ENCODE peak calls at places on chromosomes 6 and 20, in ten cellular contexts. One of them, this sample, is unnamed.
A peak's percentile ranks its signal among the peaks of the same experiment; 100 is the strongest.

GRCh38 chr6:139883776-139884175 is 509.3 kb upstream of the CITED2 start:
- DNase-seq in A549: no peak
- DNase-seq in stomach: no peak
- DNase-seq in spleen: no peak
- DNase-seq in GM12892: no peak
- DNase-seq in HCT116: no peak
- DNase-seq in ovary: no peak
- DNase-seq in body of pancreas: no peak
- DNase-seq in gastrocnemius medialis: no peak
- DNase-seq in IMR-90: peak; percentile 27
- DNase-seq in this sample: no peak

GRCh38 chr6:113859349-113860164 is 2.4 kb downstream of the MARCKS start:
- DNase-seq in A549: no peak
- DNase-seq in spleen: peak; percentile 88
- DNase-seq in ovary: peak; percentile 72
- DNase-seq in gastrocnemius medialis: no peak
- DNase-seq in HCT116: no peak
- DNase-seq in GM12892: no peak
- DNase-seq in IMR-90: peak; percentile 26
- DNase-seq in body of pancreas: peak; percentile 31
- DNase-seq in stomach: peak; percentile 52
- DNase-seq in this sample: peak; percentile 28

GRCh38 chr6:151018035-151018434 is 152.5 kb downstream of the MTHFD1L start:
- DNase-seq in IMR-90: peak; percentile 38
- DNase-seq in GM12892: no peak
- DNase-seq in spleen: no peak
- DNase-seq in gastrocnemius medialis: no peak
- DNase-seq in stomach: no peak
- DNase-seq in A549: no peak
- DNase-seq in HCT116: peak; percentile 57
- DNase-seq in body of pancreas: no peak
- DNase-seq in ovary: no peak
- DNase-seq in this sample: no peak

GRCh38 chr20:62026564-62026856 is 39.2 kb downstream of the TAF4 start:
- DNase-seq in stomach: no peak
- DNase-seq in IMR-90: no peak
- DNase-seq in gastrocnemius medialis: no peak
- DNase-seq in A549: no peak
- DNase-seq in HCT116: no peak
- DNase-seq in body of pancreas: no peak
- DNase-seq in spleen: no peak
- DNase-seq in ovary: no peak
- DNase-seq in GM12892: no peak
- DNase-seq in this sample: no peak

GRCh38 chr6:122735618-122736017 is 43.9 kb upstream of the FABP7 start:
- DNase-seq in GM12892: no peak
- DNase-seq in ovary: no peak
- DNase-seq in gastrocnemius medialis: no peak
- DNase-seq in spleen: no peak
- DNase-seq in HCT116: no peak
- DNase-seq in IMR-90: no peak
- DNase-seq in A549: no peak
- DNase-seq in body of pancreas: no peak
- DNase-seq in stomach: no peak
- DNase-seq in this sample: no peak

GRCh38 chr20:1949306-1949705 is 44.6 kb downstream of the PDYN start:
- DNase-seq in body of pancreas: no peak
- DNase-seq in spleen: no peak
- DNase-seq in gastrocnemius medialis: no peak
- DNase-seq in ovary: no peak
- DNase-seq in HCT116: no peak
- DNase-seq in IMR-90: no peak
- DNase-seq in A549: no peak
- DNase-seq in stomach: no peak
- DNase-seq in GM12892: no peak
- DNase-seq in this sample: no peak

GRCh38 chr20:59425572-59425971 is 125.2 kb downstream of the EDN3 start:
- DNase-seq in gastrocnemius medialis: no peak
- DNase-seq in ovary: no peak
- DNase-seq in IMR-90: no peak
- DNase-seq in body of pancreas: no peak
- DNase-seq in GM12892: no peak
- DNase-seq in stomach: no peak
- DNase-seq in A549: no peak
- DNase-seq in spleen: no peak
- DNase-seq in HCT116: no peak
- DNase-seq in this sample: no peak

GRCh38 chr20:10673176-10673830 is 496 bp downstream of the JAG1 start:
- DNase-seq in HCT116: no peak
- DNase-seq in A549: no peak
- DNase-seq in stomach: peak; percentile 42
- DNase-seq in body of pancreas: peak; percentile 45
- DNase-seq in IMR-90: no peak
- DNase-seq in spleen: peak; percentile 87
- DNase-seq in GM12892: peak; percentile 34
- DNase-seq in gastrocnemius medialis: no peak
- DNase-seq in ovary: peak; percentile 64
- DNase-seq in this sample: no peak

GRCh38 chr20:17968366-17969275 is at the start of the genes MGME1 and SNX5:
- DNase-seq in A549: peak; percentile 98
- DNase-seq in body of pancreas: peak; percentile 99
- DNase-seq in stomach: peak; percentile 99
- DNase-seq in IMR-90: peak; percentile 99
- DNase-seq in HCT116: peak; percentile 99
- DNase-seq in ovary: peak; percentile 99
- DNase-seq in gastrocnemius medialis: peak; percentile 99
- DNase-seq in spleen: peak; percentile 100
- DNase-seq in GM12892: peak; percentile 89
- DNase-seq in this sample: peak; percentile 99
- TF ChIP-seq POLR2A in A549: peak; percentile 97
- TF ChIP-seq POLR2A in body of pancreas: peak; percentile 42
- TF ChIP-seq POLR2A in stomach: no peak
- TF ChIP-seq POLR2A in IMR-90: peak; percentile 97
- TF ChIP-seq POLR2A in HCT116: peak; percentile 85
- TF ChIP-seq POLR2A in ovary: no peak
- TF ChIP-seq POLR2A in gastrocnemius medialis: peak; percentile 55
- TF ChIP-seq POLR2A in spleen: peak; percentile 31
- TF ChIP-seq POLR2A in GM12892: peak; percentile 99
- TF ChIP-seq POLR2A in this sample: peak; percentile 45

GRCh38 chr6:24667378-24667803 is 514 bp downstream of the ACOT13 start:
- DNase-seq in HCT116: no peak
- DNase-seq in gastrocnemius medialis: no peak
- DNase-seq in stomach: no peak
- DNase-seq in body of pancreas: no peak
- DNase-seq in A549: no peak
- DNase-seq in GM12892: no peak
- DNase-seq in ovary: no peak
- DNase-seq in spleen: no peak
- DNase-seq in IMR-90: peak; percentile 23
- DNase-seq in this sample: no peak

GRCh38 chr6:24666097-24666615 is 543 bp downstream of the TDP2 start:
- DNase-seq in gastrocnemius medialis: no peak
- DNase-seq in GM12892: peak; percentile 25
- DNase-seq in spleen: peak; percentile 90
- DNase-seq in IMR-90: peak; percentile 35
- DNase-seq in ovary: peak; percentile 57
- DNase-seq in HCT116: no peak
- DNase-seq in stomach: peak; percentile 52
- DNase-seq in A549: no peak
- DNase-seq in body of pancreas: peak; percentile 36
- DNase-seq in this sample: peak; percentile 43

GRCh38 chr6:24668997-24669361 is 2.1 kb downstream of the ACOT13 start:
- DNase-seq in stomach: no peak
- DNase-seq in HCT116: no peak
- DNase-seq in body of pancreas: no peak
- DNase-seq in gastrocnemius medialis: no peak
- DNase-seq in A549: no peak
- DNase-seq in ovary: no peak
- DNase-seq in spleen: no peak
- DNase-seq in IMR-90: no peak
- DNase-seq in GM12892: no peak
- DNase-seq in this sample: no peak

GRCh38 chr6:24664049-24664987 is 2.4 kb downstream of the TDP2 start:
- DNase-seq in spleen: no peak
- DNase-seq in body of pancreas: no peak
- DNase-seq in ovary: no peak
- DNase-seq in IMR-90: no peak
- DNase-seq in HCT116: no peak
- DNase-seq in A549: no peak
- DNase-seq in gastrocnemius medialis: no peak
- DNase-seq in GM12892: no peak
- DNase-seq in stomach: no peak
- DNase-seq in this sample: no peak

DNA sequence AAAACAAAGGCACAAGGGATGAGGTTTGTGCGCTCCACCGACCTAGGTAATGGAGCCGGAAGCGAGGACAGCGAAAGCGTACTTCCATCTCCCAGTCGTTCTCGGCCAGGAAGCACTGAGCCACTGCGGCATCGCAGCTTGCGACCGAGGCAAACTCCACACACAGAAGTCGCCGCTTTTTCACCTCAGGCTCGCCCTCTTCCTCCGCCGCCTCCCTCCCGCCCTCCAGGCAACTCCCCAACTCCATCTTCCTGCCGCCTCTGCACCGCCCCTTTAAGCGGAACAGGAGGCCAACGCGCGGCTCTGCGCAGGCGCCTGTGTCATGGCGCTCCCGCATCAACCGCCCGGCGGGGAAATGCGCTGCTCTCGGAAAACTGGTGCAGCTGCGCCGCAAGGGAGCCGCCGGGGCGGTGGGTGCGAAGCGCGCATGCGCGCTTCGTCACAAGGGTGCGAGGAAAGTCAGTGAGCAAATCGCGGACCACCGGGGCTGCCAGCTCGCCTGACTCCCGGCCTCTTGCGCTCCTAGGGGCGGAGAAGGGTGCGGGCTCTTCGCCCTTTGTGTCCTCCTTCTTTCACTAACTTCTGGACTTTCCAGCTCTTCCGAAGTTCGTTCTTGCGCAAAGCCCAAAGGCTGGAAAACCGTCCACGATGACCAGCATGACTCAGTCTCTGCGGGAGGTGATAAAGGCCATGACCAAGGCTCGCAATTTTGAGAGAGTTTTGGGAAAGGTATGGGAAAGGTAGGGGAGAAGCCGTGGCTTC is at the start of the genes ACOT13 and TDP2:
- DNase-seq in HCT116: peak; percentile 93
- DNase-seq in gastrocnemius medialis: peak; percentile 89
- DNase-seq in ovary: peak; percentile 97
- DNase-seq in stomach: peak; percentile 96
- DNase-seq in IMR-90: peak; percentile 96
- DNase-seq in spleen: peak; percentile 98
- DNase-seq in A549: peak; percentile 83
- DNase-seq in body of pancreas: peak; percentile 96
- DNase-seq in GM12892: peak; percentile 82
- DNase-seq in this sample: peak; percentile 92
- TF ChIP-seq POLR2A in HCT116: peak; percentile 70
- TF ChIP-seq POLR2A in gastrocnemius medialis: peak; percentile 81
- TF ChIP-seq POLR2A in ovary: peak; percentile 73
- TF ChIP-seq POLR2A in stomach: peak; percentile 58
- TF ChIP-seq POLR2A in IMR-90: peak; percentile 73
- TF ChIP-seq POLR2A in spleen: peak; percentile 87
- TF ChIP-seq POLR2A in A549: peak; percentile 81
- TF ChIP-seq POLR2A in body of pancreas: peak; percentile 59
- TF ChIP-seq POLR2A in GM12892: peak; percentile 86
- TF ChIP-seq POLR2A in this sample: peak; percentile 89

DNA sequence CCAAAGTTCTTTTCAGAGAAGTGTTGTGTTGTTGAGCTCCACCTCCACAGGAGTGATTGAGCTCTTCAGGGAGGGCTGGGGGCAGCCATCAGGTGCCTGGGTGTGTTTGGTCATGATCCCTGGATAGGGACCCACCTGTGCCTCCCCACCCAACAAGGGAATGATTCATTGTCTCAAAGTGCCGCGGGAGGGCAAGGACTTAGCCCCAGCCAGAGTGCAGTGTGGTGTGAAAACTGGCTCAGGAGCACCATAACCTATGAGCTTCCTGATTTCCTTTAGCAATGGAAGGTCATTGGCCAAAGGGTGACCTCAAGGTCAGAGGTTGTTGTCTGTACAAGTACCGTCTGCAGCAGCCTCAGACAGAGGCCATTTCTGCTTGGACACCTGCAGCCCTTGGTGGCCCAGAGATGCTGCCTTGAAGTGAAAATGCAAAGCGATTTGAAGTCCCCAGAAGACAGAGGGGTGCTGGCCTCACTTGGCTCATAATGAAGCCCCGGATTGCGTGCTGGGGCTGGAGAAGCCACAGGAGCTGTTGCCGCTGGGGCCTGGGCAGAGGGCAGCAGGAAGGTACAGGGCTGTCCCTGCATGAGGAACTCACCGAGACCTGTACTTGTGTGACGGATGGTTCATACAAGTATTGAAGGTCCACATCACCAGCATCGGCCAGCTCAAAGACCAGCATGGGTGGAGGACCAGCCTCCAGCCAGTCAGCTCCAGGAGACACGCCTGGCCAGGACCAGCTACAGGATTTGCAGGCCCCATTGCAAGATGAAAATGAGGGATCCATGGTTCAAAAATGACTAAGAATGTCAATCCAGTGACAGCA is 100.6 kb upstream of the DUSP22 start:
- DNase-seq in body of pancreas: no peak
- DNase-seq in GM12892: no peak
- DNase-seq in A549: no peak
- DNase-seq in stomach: no peak
- DNase-seq in gastrocnemius medialis: no peak
- DNase-seq in ovary: no peak
- DNase-seq in spleen: no peak
- DNase-seq in HCT116: no peak
- DNase-seq in IMR-90: no peak
- DNase-seq in this sample: no peak
- TF ChIP-seq POLR2A in body of pancreas: no peak
- TF ChIP-seq POLR2A in GM12892: no peak
- TF ChIP-seq POLR2A in A549: no peak
- TF ChIP-seq POLR2A in stomach: no peak
- TF ChIP-seq POLR2A in gastrocnemius medialis: no peak
- TF ChIP-seq POLR2A in ovary: no peak
- TF ChIP-seq POLR2A in spleen: no peak
- TF ChIP-seq POLR2A in HCT116: no peak
- TF ChIP-seq POLR2A in IMR-90: no peak
- TF ChIP-seq POLR2A in this sample: no peak

GRCh38 chr6:89050155-89050554 is 30.4 kb upstream of the PNRC1 start:
- DNase-seq in IMR-90: peak; percentile 28
- DNase-seq in A549: no peak
- DNase-seq in GM12892: no peak
- DNase-seq in ovary: peak; percentile 65
- DNase-seq in stomach: no peak
- DNase-seq in spleen: no peak
- DNase-seq in HCT116: no peak
- DNase-seq in gastrocnemius medialis: peak; percentile 43
- DNase-seq in body of pancreas: peak; percentile 65
- DNase-seq in this sample: no peak

GRCh38 chr6:89050697-89051096 is 29.9 kb upstream of the PNRC1 start:
- DNase-seq in ovary: no peak
- DNase-seq in A549: no peak
- DNase-seq in spleen: no peak
- DNase-seq in gastrocnemius medialis: no peak
- DNase-seq in body of pancreas: peak; percentile 46
- DNase-seq in stomach: no peak
- DNase-seq in GM12892: no peak
- DNase-seq in HCT116: no peak
- DNase-seq in IMR-90: no peak
- DNase-seq in this sample: no peak

GRCh38 chr6:89048286-89048923 is 32.1 kb upstream of the PNRC1 start:
- DNase-seq in spleen: no peak
- DNase-seq in A549: no peak
- DNase-seq in IMR-90: no peak
- DNase-seq in GM12892: no peak
- DNase-seq in HCT116: no peak
- DNase-seq in body of pancreas: no peak
- DNase-seq in ovary: no peak
- DNase-seq in gastrocnemius medialis: no peak
- DNase-seq in stomach: no peak
- DNase-seq in this sample: no peak

GRCh38 chr6:89047473-89047872 is 33.1 kb upstream of the PNRC1 start:
- DNase-seq in spleen: no peak
- DNase-seq in ovary: no peak
- DNase-seq in HCT116: no peak
- DNase-seq in gastrocnemius medialis: no peak
- DNase-seq in IMR-90: no peak
- DNase-seq in GM12892: no peak
- DNase-seq in body of pancreas: no peak
- DNase-seq in stomach: no peak
- DNase-seq in A549: no peak
- DNase-seq in this sample: no peak

GRCh38 chr6:89048985-89049384 is 31.6 kb upstream of the PNRC1 start:
- DNase-seq in GM12892: no peak
- DNase-seq in spleen: no peak
- DNase-seq in body of pancreas: no peak
- DNase-seq in stomach: no peak
- DNase-seq in gastrocnemius medialis: no peak
- DNase-seq in A549: no peak
- DNase-seq in ovary: no peak
- DNase-seq in HCT116: no peak
- DNase-seq in IMR-90: peak; percentile 13
- DNase-seq in this sample: no peak
- TF ChIP-seq POLR2A in GM12892: no peak
- TF ChIP-seq POLR2A in spleen: no peak
- TF ChIP-seq POLR2A in body of pancreas: no peak
- TF ChIP-seq POLR2A in stomach: no peak
- TF ChIP-seq POLR2A in gastrocnemius medialis: no peak
- TF ChIP-seq POLR2A in A549: no peak
- TF ChIP-seq POLR2A in ovary: no peak
- TF ChIP-seq POLR2A in HCT116: no peak
- TF ChIP-seq POLR2A in IMR-90: no peak
- TF ChIP-seq POLR2A in this sample: no peak

This sample was measured in prostate gland.